ENCODE peak calls at places on chromosomes 13 and 19, in five cellular contexts. H is HFFc6, T is cardiac muscle cell, C is pancreas, J is thyroid gland. M is an unnamed sample.

GRCh38 chr19:14686411-14686810 is 3.4 kb upstream of the ZNF333 start:
- DNase-seq in H (peak), T (peak), C (no peak), J (no peak), M (no peak)

GRCh38 chr13:32314271-32314967 is 744 bp downstream of the ZAR1L start:
- DNase-seq in H (no peak), T (no peak), C (peak), J (no peak), M (no peak)

GRCh38 chr19:2270572-2271515 is 11.1 kb downstream of the PEAK3 start:
- DNase-seq in H (peak), T (peak), C (peak), J (peak), M (peak)

GRCh38 chr19:7376151-7376852 is 27.6 kb downstream of the ARHGEF18 start:
- DNase-seq in H (no peak), T (no peak), C (no peak), J (no peak), M (no peak)

GRCh38 chr13:46160474-46161066 is 21.4 kb downstream of the LCP1 start:
- DNase-seq in H (peak), T (peak), C (peak), J (peak), M (peak)

GRCh38 chr19:9865732-9866627 is 30.9 kb downstream of the PIN1 start:
- DNase-seq in H (no peak), T (no peak), C (no peak), J (no peak), M (no peak)

GRCh38 chr19:18496167-18496979 is 25.5 kb downstream of the ELL start:
- DNase-seq in H (peak), T (peak), C (peak), J (peak), M (no peak)

GRCh38 chr19:47790398-47790814 is 11.9 kb downstream of the SELENOW start:
- DNase-seq in H (no peak), T (peak), C (peak), J (peak), M (peak)

GRCh38 chr13:36160297-36160696 is 29.1 kb upstream of the DCLK1 start:
- DNase-seq in H (no peak), T (no peak), C (no peak), J (no peak), M (no peak)

GRCh38 chr13:28566283-28566682 is 71.4 kb upstream of the FLT1 start:
- DNase-seq in H (no peak), T (no peak), C (no peak), J (peak), M (no peak)

GRCh38 chr19:17556995-17557394 is 1.5 kb downstream of the COLGALT1 start:
- DNase-seq in H (no peak), T (no peak), C (no peak), J (no peak), M (no peak)

GRCh38 chr19:40217921-40218890 is at the start of gene TTC9B:
- DNase-seq in H (no peak), T (no peak), C (no peak), J (no peak), M (peak)

GRCh38 chr19:49820125-49820524 is 2.0 kb downstream of the MED25 start:
- DNase-seq in H (no peak), T (peak), C (no peak), J (peak), M (no peak)

GRCh38 chr13:51681037-51681678 is 96.9 kb downstream of the WDFY2 start:
- DNase-seq in H (peak), T (peak), C (no peak), J (no peak), M (no peak)

GRCh38 chr19:7849631-7850428 is 19.8 kb downstream of the EVI5L start:
- DNase-seq in H (no peak), T (no peak), C (no peak), J (peak), M (no peak)

GRCh38 chr13:99454518-99455183 is 46.6 kb upstream of the TM9SF2 start:
- DNase-seq in H (no peak), T (no peak), C (no peak), J (no peak), M (no peak)

GRCh38 chr19:49335071-49335783 is at the start of gene CD37:
- DNase-seq in H (no peak), T (no peak), C (no peak), J (no peak), M (no peak)

GRCh38 chr13:60343978-60344377 is 53.0 kb upstream of the TDRD3 start:
- DNase-seq in H (no peak), T (no peak), C (no peak), J (no peak), M (no peak)

GRCh38 chr13:36834299-36834698 is 15.3 kb downstream of the RFXAP start:
- DNase-seq in H (peak), T (no peak), C (no peak), J (no peak), M (no peak)

GRCh38 chr19:17098326-17098725 is 22.7 kb downstream of the MYO9B start:
- DNase-seq in H (no peak), T (no peak), C (no peak), J (no peak), M (no peak)

GRCh38 chr13:59480857-59481256 is 682.9 kb downstream of the DIAPH3 start:
- DNase-seq in H (no peak), T (no peak), C (no peak), J (no peak), M (no peak)

GRCh38 chr19:50178859-50179537 is 15.9 kb upstream of the IZUMO2 start:
- DNase-seq in H (no peak), T (no peak), C (no peak), J (no peak), M (no peak)

GRCh38 chr13:23427342-23428182 is 5.9 kb downstream of the SACS start:
- DNase-seq in H (peak), T (peak), C (peak), J (no peak), M (no peak)

GRCh38 chr13:101202590-101202989 is 213.7 kb downstream of the NALCN start:
- DNase-seq in H (no peak), T (no peak), C (no peak), J (no peak), M (no peak)

GRCh38 chr13:67515895-67516294 is 285.8 kb upstream of the PCDH9 start:
- DNase-seq in H (no peak), T (no peak), C (no peak), J (no peak), M (no peak)

GRCh38 chr13:96020155-96020575 is 33.0 kb downstream of the UGGT2 start:
- DNase-seq in H (peak), T (peak), C (peak), J (peak), M (peak)

GRCh38 chr13:106566682-106567420 is 1.1 kb downstream of the ARGLU1 start:
- DNase-seq in H (peak), T (peak), C (peak), J (peak), M (no peak)

GRCh38 chr13:84896128-84896527 is 903.1 kb downstream of the SLITRK6 start:
- DNase-seq in H (peak), T (peak), C (peak), J (peak), M (peak)

GRCh38 chr13:97194473-97194872 is 27.7 kb upstream of the MBNL2 start:
- DNase-seq in H (peak), T (peak), C (no peak), J (no peak), M (no peak)

GRCh38 chr13:35388979-35389378 is 87.5 kb downstream of the MAB21L1 start:
- DNase-seq in H (peak), T (peak), C (no peak), J (no peak), M (no peak)

GRCh38 chr13:97328222-97328790 is 105.7 kb upstream of the RAP2A start:
- DNase-seq in H (peak), T (peak), C (no peak), J (no peak), M (peak)

GRCh38 chr19:4064551-4065260 is 2.0 kb downstream of the ZBTB7A start:
- DNase-seq in H (no peak), T (peak), C (peak), J (peak), M (peak)

GRCh38 chr13:49330546-49330864 is 82.8 kb downstream of the CDADC1 start:
- DNase-seq in H (no peak), T (no peak), C (no peak), J (no peak), M (no peak)

GRCh38 chr13:49326222-49326917 is 78.6 kb downstream of the CDADC1 start:
- DNase-seq in H (no peak), T (no peak), C (no peak), J (no peak), M (no peak)

DNA sequence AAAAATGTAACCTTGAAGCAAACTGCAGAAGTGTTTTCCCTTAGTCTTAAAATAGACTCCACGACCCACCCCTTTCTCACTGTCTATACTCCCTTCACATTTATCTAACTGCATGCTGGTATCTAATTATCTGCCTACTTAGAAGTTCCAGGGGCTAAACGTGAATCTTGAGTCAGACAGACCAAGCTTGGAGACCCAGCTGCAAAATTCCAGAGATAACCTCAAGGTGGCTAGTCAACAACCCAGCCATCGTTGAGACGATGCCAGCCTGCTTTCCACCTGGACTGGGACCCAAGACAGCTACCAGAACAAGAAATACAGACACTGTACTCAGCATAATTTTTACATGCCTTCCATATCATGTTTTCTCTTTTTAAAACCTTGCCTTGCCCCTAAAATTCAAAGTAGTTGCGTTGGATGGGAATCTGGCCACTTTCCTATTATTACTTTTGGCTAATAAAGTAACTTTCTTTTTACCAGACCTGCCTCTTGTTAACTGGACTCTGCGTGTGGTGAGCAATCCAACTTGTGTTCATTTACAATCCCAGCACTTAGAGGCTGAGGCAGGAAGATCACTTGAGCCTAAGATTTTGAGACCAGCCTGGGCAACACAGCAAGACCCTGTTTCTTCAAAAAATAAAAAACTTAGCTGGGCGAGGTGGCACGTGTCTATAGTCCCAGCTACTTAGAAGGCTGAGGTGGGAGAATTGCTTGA is 82.3 kb downstream of the CDADC1 start:
- DNase-seq in H (no peak), T (no peak), C (no peak), J (no peak), M (no peak)
- TF ChIP-seq CTCF in H (no peak), T (no peak), C (no peak), J (no peak), M (no peak)

GRCh38 chr19:36214388-36215275 is at the start of the genes ZNF146 and ZNF565:
- DNase-seq in H (peak), T (peak), C (peak), J (peak), M (peak)
- TF ChIP-seq CTCF in H (peak), T (no peak), C (peak), J (no peak), M (no peak)

DNA sequence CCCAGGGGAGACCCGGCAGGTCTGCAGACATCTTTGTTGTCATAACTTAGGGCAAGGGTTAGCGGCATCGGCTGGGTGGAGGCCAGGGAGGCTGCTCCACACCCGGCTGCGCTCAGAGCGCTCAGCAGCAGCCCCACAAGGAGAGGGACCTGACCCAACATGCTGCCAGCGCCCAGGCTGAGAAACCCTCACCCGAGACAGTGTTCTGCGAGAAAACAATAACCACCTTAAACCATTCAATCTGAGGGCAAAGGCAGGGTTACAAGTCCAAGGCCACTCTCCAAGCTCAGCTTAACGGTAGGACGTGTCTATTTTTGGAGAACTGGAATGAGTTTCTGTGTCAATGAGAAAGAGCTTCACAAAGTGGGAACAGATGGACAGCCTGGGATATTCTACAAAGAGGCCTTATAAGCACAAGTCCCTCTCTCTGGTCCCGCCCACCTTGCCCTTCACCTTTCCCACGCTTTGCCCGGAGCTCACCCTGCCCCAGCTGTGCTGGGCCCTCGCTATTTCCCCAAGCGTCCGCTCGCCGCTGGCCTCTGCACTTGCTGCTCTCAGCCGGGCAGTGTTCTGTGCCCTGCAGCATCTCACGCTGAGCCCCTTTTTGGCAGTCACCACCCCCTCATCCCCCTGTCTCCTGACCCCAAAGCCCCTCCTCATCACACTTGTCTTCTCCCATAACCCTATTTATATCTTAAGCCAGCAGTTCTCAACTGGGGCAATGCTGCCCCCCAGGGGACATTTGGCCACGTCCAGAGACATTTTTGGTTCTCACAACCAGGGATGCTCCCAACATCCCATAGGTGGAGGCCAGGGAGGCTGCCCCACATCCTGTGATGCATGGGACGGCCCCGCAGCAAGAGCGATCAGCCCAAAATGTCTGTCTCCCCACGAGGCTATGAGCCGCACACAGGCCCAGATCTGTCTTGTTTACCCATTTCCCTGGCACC is 17.6 kb downstream of the PPP1R12C start:
- DNase-seq in H (no peak), T (no peak), C (no peak), J (no peak), M (peak)
- TF ChIP-seq CTCF in H (peak), T (peak), C (no peak), J (no peak), M (peak)

DNA sequence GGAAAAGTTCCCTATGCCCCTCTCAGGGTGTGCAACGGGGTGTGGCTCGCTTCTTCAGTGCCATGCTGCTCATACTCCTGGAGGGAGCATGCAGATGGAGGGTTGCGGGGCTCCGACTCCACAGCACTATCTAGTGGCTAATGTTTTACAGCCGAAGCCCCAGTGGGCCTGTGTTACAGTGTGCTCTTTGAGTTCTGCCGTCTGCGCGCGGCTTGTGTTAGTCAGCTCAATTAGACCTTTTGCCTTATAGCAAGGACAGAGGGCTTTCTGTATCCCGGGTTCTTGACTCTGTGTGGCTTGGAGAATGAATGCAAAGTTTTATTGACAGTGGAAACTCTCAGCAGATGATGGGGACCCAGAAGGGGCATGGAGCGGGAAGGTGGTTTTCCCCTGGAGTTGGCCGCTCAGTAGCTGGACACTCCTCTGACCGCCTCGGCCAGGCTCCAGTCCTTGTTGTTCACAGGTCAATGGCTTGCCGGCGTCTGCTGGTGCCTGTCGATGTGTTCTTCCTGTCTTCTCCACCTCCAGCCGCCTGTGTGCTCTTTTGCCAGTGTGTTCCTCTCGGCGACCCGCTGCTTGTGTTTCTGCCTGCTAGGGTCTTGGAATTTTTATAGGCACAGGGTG is 383.4 kb downstream of the LMO7 start:
- DNase-seq in H (peak), T (no peak), C (no peak), J (no peak), M (peak)
- TF ChIP-seq CTCF in H (peak), T (no peak), C (no peak), J (no peak), M (peak)

GRCh38 chr13:44884076-44884729 is 105.1 kb downstream of the NUFIP1 start:
- DNase-seq in H (peak), T (peak), C (no peak), J (no peak), M (no peak)

GRCh38 chr13:44876782-44877324 is 112.4 kb downstream of the NUFIP1 start:
- DNase-seq in H (no peak), T (no peak), C (no peak), J (no peak), M (peak)

GRCh38 chr13:44874176-44874575 is 115.1 kb downstream of the NUFIP1 start:
- DNase-seq in H (no peak), T (no peak), C (no peak), J (no peak), M (no peak)

GRCh38 chr13:44874886-44875630 is 114.2 kb downstream of the NUFIP1 start:
- DNase-seq in H (no peak), T (no peak), C (no peak), J (no peak), M (no peak)

GRCh38 chr13:44879452-44880058 is 109.7 kb downstream of the NUFIP1 start:
- DNase-seq in H (peak), T (peak), C (peak), J (no peak), M (no peak)
- TF ChIP-seq CTCF in H (peak), T (peak), C (peak), J (no peak), M (peak)

GRCh38 chr13:109345433-109345941 is 440.9 kb downstream of the IRS2 start:
- DNase-seq in H (peak), T (peak), C (no peak), J (no peak), M (no peak)

GRCh38 chr13:109348514-109349340 is 437.7 kb downstream of the IRS2 start:
- DNase-seq in H (peak), T (peak), C (no peak), J (no peak), M (no peak)

GRCh38 chr13:109346060-109346459 is 440.3 kb downstream of the IRS2 start:
- DNase-seq in H (no peak), T (no peak), C (no peak), J (no peak), M (no peak)

DNA sequence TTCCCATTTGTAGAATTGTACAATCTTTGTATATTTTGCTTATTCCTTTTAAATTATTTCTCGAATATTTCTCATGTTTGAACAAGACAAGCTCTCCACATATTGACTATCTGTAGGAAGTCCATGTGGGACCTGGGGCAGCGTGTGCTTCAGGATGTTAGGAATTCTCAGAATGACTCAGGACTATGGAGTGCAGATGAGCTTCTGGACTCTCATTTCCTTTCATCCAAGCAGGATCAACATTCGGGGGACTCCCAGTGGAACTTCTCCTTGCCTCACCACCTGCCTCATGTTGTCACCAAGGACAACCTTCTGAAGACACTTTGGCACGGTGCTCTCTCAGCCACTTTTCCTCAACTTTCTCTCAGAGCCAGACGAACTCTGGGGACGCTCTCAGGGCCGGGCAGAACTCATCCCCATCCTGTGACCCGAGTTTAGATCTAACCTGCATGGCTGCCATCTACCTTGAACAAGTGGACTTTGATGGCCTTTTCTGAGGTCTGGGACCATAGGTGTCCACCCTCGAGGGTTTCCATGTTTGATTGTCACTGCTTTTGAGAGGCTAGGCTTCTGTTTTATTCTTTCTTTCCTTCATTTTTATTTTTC is 441.7 kb downstream of the IRS2 start:
- DNase-seq in H (peak), T (peak), C (no peak), J (no peak), M (no peak)
- TF ChIP-seq CTCF in H (no peak), T (no peak), C (no peak), J (no peak), M (no peak)

DNA sequence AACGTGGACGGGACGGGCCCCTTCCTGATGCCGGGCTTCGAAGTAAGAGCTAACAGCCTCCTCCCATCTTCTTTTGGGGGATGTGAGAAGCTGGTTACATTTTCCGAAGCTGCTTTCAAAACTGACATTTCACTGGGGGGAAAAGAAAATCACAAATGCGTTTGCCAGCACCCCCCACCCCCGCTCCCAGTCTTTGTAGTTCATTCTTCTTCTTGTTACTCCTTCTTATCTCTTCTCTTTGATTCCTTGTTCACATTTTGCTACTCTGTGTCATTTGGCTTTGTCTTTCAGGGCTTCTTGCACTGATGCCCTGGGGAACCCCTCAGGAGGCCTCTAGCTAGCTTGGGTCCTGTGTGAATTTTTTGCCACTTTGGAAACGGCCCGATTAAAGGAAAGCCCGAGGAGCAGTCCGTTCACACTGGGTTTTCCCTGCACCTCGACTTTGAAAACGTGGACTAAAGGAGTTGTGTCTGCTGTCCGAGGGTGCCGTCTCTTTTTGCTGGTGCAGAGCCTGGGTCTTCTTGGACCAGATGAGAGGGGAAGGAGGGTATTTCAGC is 1.3 kb downstream of the CARM1 start:
- DNase-seq in H (no peak), T (no peak), C (no peak), J (no peak), M (no peak)
- TF ChIP-seq CTCF in H (peak), T (no peak), C (no peak), J (no peak), M (no peak)

M was measured in nephron progenitor cell.